ENCODE peak calls at places on chromosomes 6 and 20, in four cellular contexts. K is H9, I is IMR-90, J is H1. O is an unnamed sample.

GRCh38 chr6:38493929-38494547 is 145.7 kb downstream of the BTBD9 start:
- DNase-seq in K (peak), I (peak), J (peak), O (peak)

GRCh38 chr20:18705906-18706305 is 107.7 kb upstream of the SCP2D1 start:
- DNase-seq in K (no peak), I (peak), J (no peak), O (no peak)

GRCh38 chr20:51368461-51369211 is 173.9 kb downstream of the NFATC2 start:
- DNase-seq in K (no peak), I (peak), J (no peak), O (no peak)

GRCh38 chr6:22251331-22251730 is 45.5 kb downstream of the PRL start:
- DNase-seq in K (no peak), I (peak), J (no peak), O (no peak)

GRCh38 chr6:82589509-82590206 is 226.0 kb downstream of the TPBG start:
- DNase-seq in K (peak), I (peak), J (peak), O (peak)

GRCh38 chr6:125868996-125869395 is 78.2 kb downstream of the NCOA7 start:
- DNase-seq in K (no peak), I (no peak), J (no peak), O (no peak)

GRCh38 chr6:65259080-65259479 is 447.9 kb downstream of the EYS start:
- DNase-seq in K (no peak), I (peak), J (no peak), O (peak)

GRCh38 chr6:38404355-38404754 is 235.4 kb downstream of the BTBD9 start:
- DNase-seq in K (no peak), I (no peak), J (no peak), O (no peak)

GRCh38 chr6:152648090-152648489 is 10.9 kb upstream of the SYNE1 start:
- DNase-seq in K (no peak), I (peak), J (no peak), O (no peak)

GRCh38 chr6:100176321-100176950 is 182.4 kb upstream of the MCHR2 start:
- DNase-seq in K (no peak), I (peak), J (no peak), O (peak)

GRCh38 chr6:10746915-10747250 is 722 bp upstream of the TMEM14B start:
- DNase-seq in K (no peak), I (no peak), J (no peak), O (no peak)

GRCh38 chr6:89034586-89035251 is 45.8 kb upstream of the PNRC1 start:
- DNase-seq in K (no peak), I (peak), J (no peak), O (no peak)

GRCh38 chr6:143098054-143098673 is 37.5 kb downstream of the AIG1 start:
- DNase-seq in K (no peak), I (no peak), J (no peak), O (no peak)

GRCh38 chr6:168949876-168950499 is 303.7 kb downstream of the THBS2 start:
- DNase-seq in K (no peak), I (peak), J (no peak), O (no peak)

GRCh38 chr6:43001843-43002242 is 11.9 kb downstream of the MEA1 start:
- DNase-seq in K (no peak), I (no peak), J (no peak), O (no peak)
- H3K56ac ChIP-seq in K (no peak), I (no peak), J (no peak), O (no peak)

DNA sequence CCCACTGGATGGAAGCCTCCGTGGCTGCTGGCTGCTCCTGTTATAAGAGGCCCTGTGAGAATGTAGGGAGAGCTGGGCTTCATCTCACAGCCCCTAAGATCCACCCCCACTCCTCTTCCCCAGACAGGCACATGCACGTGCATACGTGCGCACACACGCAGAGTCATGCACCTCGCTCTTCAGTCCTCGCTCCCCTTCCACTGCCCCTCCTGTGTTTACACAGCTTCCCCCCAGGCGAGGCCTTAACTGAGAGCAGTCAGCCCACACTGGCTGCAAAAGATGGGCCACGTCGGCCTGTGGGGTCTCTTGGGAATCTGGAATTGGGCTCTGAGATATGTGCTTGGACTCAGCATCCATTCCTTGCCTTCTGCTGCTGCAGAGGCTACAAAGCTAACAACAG is 35.2 kb upstream of the MLN start:
- DNase-seq in K (no peak), I (no peak), J (no peak), O (no peak)
- H3K56ac ChIP-seq in K (no peak), I (peak), J (no peak), O (peak)

GRCh38 chr20:45949542-45950329 is 15.3 kb downstream of the PCIF1 start:
- DNase-seq in K (no peak), I (no peak), J (no peak), O (no peak)
- H3K56ac ChIP-seq in K (no peak), I (no peak), J (no peak), O (no peak)

GRCh38 chr6:31485063-31485462 is 12.9 kb upstream of the MICB start:
- DNase-seq in K (no peak), I (peak), J (no peak), O (no peak)

GRCh38 chr6:31489046-31489445 is 8.9 kb upstream of the MICB start:
- DNase-seq in K (peak), I (no peak), J (no peak), O (no peak)

GRCh38 chr6:31495580-31495979 is 2.4 kb upstream of the MICB start:
- DNase-seq in K (no peak), I (peak), J (no peak), O (peak)

GRCh38 chr6:31493875-31494694 is 3.9 kb upstream of the MICB start:
- DNase-seq in K (peak), I (peak), J (peak), O (peak)

GRCh38 chr6:31490115-31490873 is 7.7 kb upstream of the MICB start:
- DNase-seq in K (peak), I (no peak), J (no peak), O (no peak)
- H3K56ac ChIP-seq in K (no peak), I (no peak), J (no peak), O (no peak)

DNA sequence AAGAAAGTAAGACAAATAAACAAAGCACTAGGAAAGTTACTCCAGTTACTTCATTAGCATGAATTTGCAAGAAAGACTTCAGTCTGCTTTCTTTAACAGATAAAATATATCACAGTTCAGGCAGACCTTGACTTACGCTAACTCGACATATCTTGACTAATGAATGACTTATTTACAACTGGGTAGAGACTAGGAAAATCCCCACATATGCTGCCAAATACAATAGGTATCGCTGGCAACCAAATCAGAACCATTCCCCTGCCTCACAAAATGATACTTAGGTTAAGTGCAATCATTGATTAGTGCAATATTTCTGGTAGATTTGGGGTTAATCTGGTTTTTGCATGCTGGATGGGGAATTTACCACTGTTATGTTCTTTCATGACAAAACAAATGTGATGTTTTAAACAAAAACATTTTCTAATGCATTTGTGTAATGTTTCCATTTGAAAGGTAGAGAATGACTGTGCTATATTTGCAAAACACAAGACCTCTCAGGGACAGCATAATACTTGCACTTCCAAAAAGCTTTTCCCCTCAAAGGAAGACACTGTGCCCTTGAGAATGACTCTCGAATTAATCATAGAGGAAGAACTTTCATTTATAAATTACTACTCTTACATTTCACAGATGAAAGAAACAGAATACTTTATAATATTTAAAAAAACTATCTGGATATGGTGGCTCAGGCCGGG is 101.6 kb downstream of the PRKN start:
- DNase-seq in K (no peak), I (no peak), J (no peak), O (no peak)
- H3K56ac ChIP-seq in K (no peak), I (no peak), J (no peak), O (no peak)

GRCh38 chr20:22474215-22474614 is 110.2 kb downstream of the FOXA2 start:
- DNase-seq in K (no peak), I (no peak), J (no peak), O (no peak)
- H3K56ac ChIP-seq in K (no peak), I (no peak), J (no peak), O (no peak)

GRCh38 chr6:163187606-163188005 is 226.9 kb upstream of the QKI start:
- DNase-seq in K (no peak), I (no peak), J (no peak), O (no peak)
- H3K56ac ChIP-seq in K (no peak), I (no peak), J (no peak), O (no peak)